ENCODE peak calls at places on chromosomes 12 and 14, in ten cellular contexts. B is NCI-H1092; M is MM.1S; E is CD4-positive, alpha-beta memory T cell; R is activated CD4-positive, CD25-positive, alpha-beta regulatory T cell; Q is stimulated activated CD8-positive, alpha-beta memory T cell treated with anti-CD3 and anti-CD28 coated beads, Interleukin-4, amount 100 ng/mL, for 24 hours; G is PC-9; K is lower leg skin; W is A172; I is OCI-LY7. Z is an unnamed sample.

GRCh38 chr14:97546491-97546890 is 749.3 kb downstream of the VRK1 start:
- DNase-seq in B (no peak), M (no peak), E (no peak), R (no peak), Q (no peak), G (no peak), K (no peak), W (no peak), I (no peak), Z (no peak)

GRCh38 chr14:55297611-55298323 is 26.5 kb downstream of the FBXO34 start:
- DNase-seq in B (no peak), M (peak), E (no peak), R (no peak), Q (no peak), G (no peak), K (no peak), W (no peak), I (peak), Z (no peak)

GRCh38 chr14:74664717-74665116 is 48.2 kb downstream of the AREL1 start:
- DNase-seq in B (no peak), M (no peak), E (no peak), R (no peak), Q (no peak), G (no peak), K (no peak), W (no peak), I (no peak), Z (no peak)

GRCh38 chr14:88983755-88984154 is 159.3 kb downstream of the TTC8 start:
- DNase-seq in B (no peak), M (no peak), E (no peak), R (no peak), Q (no peak), G (no peak), K (no peak), W (peak), I (no peak), Z (peak)

GRCh38 chr14:90986510-90986909 is 73.9 kb downstream of the RPS6KA5 start:
- DNase-seq in B (no peak), M (peak), E (no peak), R (no peak), Q (no peak), G (peak), K (no peak), W (no peak), I (peak), Z (no peak)

GRCh38 chr14:68624541-68625220 is 168.2 kb downstream of the ZFP36L1 start:
- DNase-seq in B (no peak), M (no peak), E (no peak), R (no peak), Q (no peak), G (peak), K (peak), W (no peak), I (no peak), Z (no peak)

GRCh38 chr12:71469235-71469873 is 29.8 kb downstream of the LGR5 start:
- DNase-seq in B (no peak), M (no peak), E (no peak), R (no peak), Q (no peak), G (no peak), K (no peak), W (peak), I (no peak), Z (no peak)

GRCh38 chr12:28222081-28222700 is 31.9 kb downstream of the CCDC91 start:
- DNase-seq in B (no peak), M (no peak), E (peak), R (peak), Q (peak), G (no peak), K (no peak), W (no peak), I (no peak), Z (no peak)

GRCh38 chr12:123164710-123165261 is 13.9 kb upstream of the PITPNM2 start:
- DNase-seq in B (no peak), M (no peak), E (no peak), R (no peak), Q (no peak), G (no peak), K (peak), W (no peak), I (no peak), Z (no peak)